ENCODE peak calls at places on chromosomes 5 and 9, in five cellular contexts. H, C, V, D and O are unnamed samples.

GRCh38 chr5:108670591-108671335 is 76.9 kb upstream of the FER start:
- DNase-seq in H (no peak), C (no peak), D (no peak), V (no peak), O (no peak)

GRCh38 chr5:158814521-158814920 is 285.2 kb downstream of the EBF1 start:
- DNase-seq in C (no peak), H (no peak), V (no peak), D (no peak), O (no peak)

GRCh38 chr9:38380872-38381534 is 11.5 kb upstream of the ALDH1B1 start:
- DNase-seq in C (no peak), H (no peak), V (no peak), D (no peak), O (no peak)

GRCh38 chr5:77083088-77083487 is 4.0 kb downstream of the ZBED3 start:
- DNase-seq in H (no peak), D (no peak), V (no peak), C (no peak), O (no peak)

GRCh38 chr5:18276939-18277338 is 642.7 kb downstream of the TAF11L14 start:
- DNase-seq in C (no peak), D (no peak), H (no peak), V (no peak), O (no peak)

GRCh38 chr5:159022178-159022556 is 77.5 kb downstream of the EBF1 start:
- DNase-seq in V (no peak), H (no peak), D (peak; percentile 39), C (peak; percentile 86), O (no peak)

GRCh38 chr5:10481241-10481932 is 39.7 kb downstream of the ROPN1L start:
- DNase-seq in C (no peak), D (no peak), H (no peak), V (no peak), O (no peak)

GRCh38 chr9:37621299-37621934 is 29.0 kb upstream of the TOMM5 start:
- DNase-seq in D (no peak), C (no peak), H (no peak), V (no peak), O (no peak)

GRCh38 chr5:163846512-163846911 is 341.1 kb downstream of the MAT2B start:
- DNase-seq in V (no peak), H (no peak), C (peak; percentile 72), D (no peak), O (peak; percentile 73)

GRCh38 chr5:36301858-36302603 is at the start of gene RANBP3L:
- DNase-seq in V (no peak), C (peak; percentile 56), H (no peak), D (no peak), O (peak; percentile 50)

GRCh38 chr9:135590486-135591079 is 29.0 kb downstream of the PAEP start:
- DNase-seq in C (no peak), H (no peak), D (no peak), V (no peak), O (no peak)

GRCh38 chr5:122997294-122997693 is 39.2 kb downstream of the PPIC start:
- DNase-seq in V (no peak), H (no peak), C (no peak), D (no peak), O (no peak)

GRCh38 chr5:76908166-76908565 is 44.7 kb upstream of the CRHBP start:
- DNase-seq in D (no peak), V (no peak), H (no peak), C (no peak), O (no peak)

GRCh38 chr9:117084221-117084620 is 330.6 kb downstream of the ASTN2 start:
- DNase-seq in C (no peak), H (no peak), D (no peak), V (no peak), O (no peak)

GRCh38 chr9:130498298-130498917 is 53.6 kb downstream of the ASS1 start:
- DNase-seq in V (no peak), C (no peak), H (no peak), D (no peak), O (peak; percentile 30)

GRCh38 chr9:17453751-17454150 is 125.1 kb upstream of the SH3GL2 start:
- DNase-seq in H (no peak), D (no peak), V (no peak), C (no peak), O (no peak)

GRCh38 chr5:172872997-172873491 is 39.0 kb downstream of the ERGIC1 start:
- DNase-seq in V (no peak), D (peak; percentile 88), H (no peak), C (peak; percentile 64), O (no peak)

GRCh38 chr5:61821561-61821960 is 484.4 kb upstream of the KIF2A start:
- DNase-seq in D (no peak), V (no peak), C (no peak), H (no peak), O (no peak)

GRCh38 chr9:5787759-5788329 is 45.1 kb downstream of the ERMP1 start:
- DNase-seq in C (no peak), V (no peak), H (no peak), D (no peak), O (no peak)

GRCh38 chr9:133396952-133397351 is 20.8 kb downstream of the STKLD1 start:
- DNase-seq in V (no peak), D (no peak), C (no peak), H (no peak), O (peak; percentile 25)

GRCh38 chr5:171647900-171648253 is 137.7 kb upstream of the SMIM23 start:
- DNase-seq in V (no peak), D (no peak), H (no peak), C (peak; percentile 17), O (no peak)

GRCh38 chr9:130433168-130433946 is 11.4 kb upstream of the ASS1 start:
- DNase-seq in H (no peak), C (peak; percentile 39), V (no peak), D (no peak), O (peak; percentile 44)

GRCh38 chr9:26324787-26325186 is 567.8 kb downstream of the CAAP1 start:
- DNase-seq in C (peak; percentile 62), V (no peak), D (no peak), H (no peak), O (no peak)

GRCh38 chr9:1354066-1354465 is 303.9 kb downstream of the DMRT2 start:
- DNase-seq in V (no peak), C (no peak), D (no peak), H (no peak), O (peak; percentile 18)

GRCh38 chr9:110777201-110777842 is 108.7 kb downstream of the MUSK start:
- DNase-seq in D (no peak), C (peak; percentile 36), H (no peak), V (no peak), O (no peak)